ENCODE peak calls at places on chromosome 5, in ten cellular contexts. Z is fibroblast of villous mesenchyme, W is mammary epithelial cell, Q is PC-3, V is nephron progenitor cell, E is neural progenitor cell, I is endothelial cell of umbilical vein, C is uterus, S is WERI-Rb-1, P is AG04450. U is an unnamed sample.

GRCh38 chr5:86112249-86112648 is 505.5 kb upstream of the COX7C start:
- DNase-seq in Z (no peak), W (no peak), Q (no peak), V (no peak), E (no peak), I (no peak), C (no peak), S (no peak), P (no peak), U (no peak)

GRCh38 chr5:126647071-126647470 is 46.3 kb downstream of the PHAX start:
- DNase-seq in Z (no peak), W (no peak), Q (no peak), V (no peak), E (no peak), I (no peak), C (no peak), S (no peak), P (no peak), U (no peak)

GRCh38 chr5:141866111-141866510 is 12.1 kb downstream of the PCDH1 start:
- DNase-seq in Z (no peak), W (peak), Q (peak), V (no peak), E (no peak), I (no peak), C (no peak), S (no peak), P (no peak), U (peak)

GRCh38 chr5:68628082-68628796 is 412.7 kb downstream of the PIK3R1 start:
- DNase-seq in Z (no peak), W (no peak), Q (no peak), V (no peak), E (no peak), I (no peak), C (no peak), S (no peak), P (no peak), U (no peak)

GRCh38 chr5:60257852-60258251 is 364.3 kb upstream of the PDE4D start:
- DNase-seq in Z (no peak), W (no peak), Q (no peak), V (no peak), E (no peak), I (no peak), C (no peak), S (no peak), P (no peak), U (no peak)

GRCh38 chr5:147576646-147577535 is 67.0 kb upstream of the DPYSL3 start:
- DNase-seq in Z (peak), W (peak), Q (peak), V (peak), E (peak), I (peak), C (peak), S (peak), P (no peak), U (peak)

GRCh38 chr5:41465493-41466171 is 44.8 kb downstream of the PLCXD3 start:
- DNase-seq in Z (no peak), W (no peak), Q (no peak), V (no peak), E (no peak), I (no peak), C (no peak), S (no peak), P (no peak), U (no peak)

GRCh38 chr5:40383719-40384651 is 295.7 kb upstream of the PTGER4 start:
- DNase-seq in Z (peak), W (peak), Q (peak), V (no peak), E (no peak), I (peak), C (no peak), S (no peak), P (peak), U (peak)

GRCh38 chr5:129960831-129961230 is 56.6 kb downstream of the CHSY3 start:
- DNase-seq in Z (no peak), W (no peak), Q (no peak), V (no peak), E (no peak), I (peak), C (no peak), S (no peak), P (no peak), U (no peak)

GRCh38 chr5:118611332-118611945 is 376.9 kb downstream of the DTWD2 start:
- DNase-seq in Z (peak), W (peak), Q (peak), V (peak), E (peak), I (no peak), C (no peak), S (peak), P (no peak), U (peak)

GRCh38 chr5:23977996-23978395 is 470.6 kb downstream of the PRDM9 start:
- DNase-seq in Z (no peak), W (no peak), Q (peak), V (peak), E (peak), I (no peak), C (no peak), S (peak), P (no peak), U (no peak)

GRCh38 chr5:2877520-2877919 is 126.0 kb upstream of the IRX2 start:
- DNase-seq in Z (no peak), W (no peak), Q (no peak), V (no peak), E (no peak), I (no peak), C (no peak), S (no peak), P (no peak), U (no peak)

GRCh38 chr5:14687023-14687665 is 22.6 kb downstream of the OTULIN start:
- DNase-seq in Z (peak), W (peak), Q (no peak), V (no peak), E (no peak), I (no peak), C (no peak), S (no peak), P (no peak), U (no peak)

GRCh38 chr5:997001-997474 is 11.6 kb upstream of the NKD2 start:
- DNase-seq in Z (peak), W (no peak), Q (no peak), V (no peak), E (no peak), I (no peak), C (peak), S (peak), P (no peak), U (no peak)

GRCh38 chr5:53350991-53351770 is 129.2 kb upstream of the FST start:
- DNase-seq in Z (no peak), W (no peak), Q (peak), V (no peak), E (no peak), I (no peak), C (no peak), S (no peak), P (no peak), U (no peak)
- TF ChIP-seq CTCF in Z (no peak), W (no peak), Q (no peak), V (no peak), E (no peak), I (no peak), C (no peak), S (no peak), P (no peak), U (no peak)

GRCh38 chr5:62643556-62644451 is 65.2 kb downstream of the LRRC70 start:
- DNase-seq in Z (no peak), W (no peak), Q (no peak), V (no peak), E (no peak), I (no peak), C (no peak), S (no peak), P (no peak), U (no peak)
- TF ChIP-seq CTCF in Z (no peak), W (no peak), Q (no peak), V (no peak), E (no peak), I (no peak), C (no peak), S (no peak), P (no peak), U (no peak)

DNA sequence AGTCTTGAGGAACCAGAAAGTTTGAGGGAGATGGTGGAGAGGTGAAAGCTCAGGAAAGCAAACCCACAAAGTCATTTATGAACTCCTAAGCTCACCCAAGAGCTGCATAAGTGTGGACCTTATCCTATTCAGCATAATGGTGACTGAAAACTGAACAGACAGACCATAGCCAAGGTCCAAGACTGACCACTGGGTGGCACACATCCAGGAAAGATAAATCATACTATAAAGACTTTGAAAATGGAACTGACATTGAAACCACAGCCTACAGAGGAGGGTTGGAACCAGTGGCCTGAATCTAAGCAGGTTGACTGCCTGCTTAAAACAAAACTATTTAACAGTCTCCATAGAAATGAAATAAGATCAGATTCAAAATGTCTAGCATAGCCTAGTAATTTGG is 121.1 kb upstream of the RGS7BP start:
- DNase-seq in Z (no peak), W (peak), Q (peak), V (peak), E (peak), I (peak), C (no peak), S (peak), P (no peak), U (peak)
- TF ChIP-seq CTCF in Z (no peak), W (no peak), Q (peak), V (peak), E (peak), I (peak), C (no peak), S (peak), P (no peak), U (no peak)

GRCh38 chr5:142924135-142924883 is 154.1 kb downstream of the ARHGAP26 start:
- DNase-seq in Z (peak), W (no peak), Q (peak), V (no peak), E (no peak), I (no peak), C (no peak), S (no peak), P (no peak), U (peak)
- TF ChIP-seq CTCF in Z (peak), W (peak), Q (peak), V (no peak), E (no peak), I (no peak), C (no peak), S (peak), P (peak), U (no peak)

GRCh38 chr5:162248107-162248713 is 180.6 kb downstream of the GABRG2 start:
- DNase-seq in Z (no peak), W (no peak), Q (peak), V (peak), E (peak), I (no peak), C (no peak), S (peak), P (no peak), U (peak)
- TF ChIP-seq CTCF in Z (no peak), W (no peak), Q (peak), V (peak), E (peak), I (no peak), C (no peak), S (peak), P (peak), U (peak)

GRCh38 chr5:111550282-111551020 is 38.1 kb upstream of the STARD4 start:
- DNase-seq in Z (peak), W (peak), Q (peak), V (peak), E (peak), I (peak), C (peak), S (peak), P (peak), U (peak)
- TF ChIP-seq CTCF in Z (peak), W (peak), Q (peak), V (peak), E (peak), I (peak), C (peak), S (peak), P (peak), U (peak)

U was measured in RWPE1.